ENCODE peak calls at places on chromosomes 16 and 17, in nine cellular contexts. C, F, I, L, M, D, B, H and N are unnamed samples.

GRCh38 chr17:7846765-7847661 is 7.9 kb upstream of the TMEM88 start:
- DNase-seq in C (no peak), D (no peak), F (no peak), I (no peak), L (no peak), B (no peak), M (no peak), H (no peak), N (no peak)

GRCh38 chr17:28133562-28133970 is 91.1 kb downstream of the NLK start:
- DNase-seq in H (no peak), F (no peak), D (no peak), L (no peak), C (no peak), I (no peak), M (no peak), B (peak), N (no peak)

GRCh38 chr17:33140413-33141099 is 148.9 kb downstream of the SPACA3 start:
- DNase-seq in I (no peak), L (no peak), C (no peak), H (no peak), F (no peak), D (no peak), M (no peak), B (no peak), N (no peak)

GRCh38 chr16:1428511-1428910 is 2.4 kb upstream of the PERCC1 start:
- DNase-seq in F (no peak), M (no peak), D (no peak), I (peak), L (peak), H (no peak), B (no peak), C (no peak), N (no peak)

GRCh38 chr17:82753201-82753464 is 1.3 kb downstream of the TBCD start:
- DNase-seq in M (no peak), I (no peak), C (no peak), D (no peak), L (no peak), B (no peak), H (no peak), F (no peak), N (no peak)

GRCh38 chr16:24289301-24289700 is 33.2 kb downstream of the CACNG3 start:
- DNase-seq in M (no peak), F (no peak), I (no peak), D (no peak), H (no peak), C (no peak), B (no peak), L (no peak), N (no peak)

GRCh38 chr17:80055597-80055996 is 19.2 kb downstream of the CCDC40 start:
- DNase-seq in D (no peak), I (no peak), M (no peak), B (no peak), C (no peak), H (no peak), L (no peak), F (no peak), N (no peak)

GRCh38 chr16:84267380-84267779 is 27.3 kb upstream of the WFDC1 start:
- DNase-seq in H (no peak), C (no peak), M (no peak), D (no peak), L (no peak), I (no peak), F (no peak), B (no peak), N (no peak)

GRCh38 chr17:77999413-78000173 is 41.1 kb downstream of the TNRC6C start:
- DNase-seq in D (no peak), H (no peak), B (no peak), F (no peak), C (no peak), L (no peak), M (no peak), I (no peak), N (no peak)

GRCh38 chr16:67150833-67151396 is at the start of gene B3GNT9:
- DNase-seq in I (no peak), H (no peak), M (no peak), C (no peak), F (no peak), D (peak), B (no peak), L (no peak), N (no peak)

GRCh38 chr17:56661906-56662305 is 68.4 kb downstream of the NOG start:
- DNase-seq in L (no peak), C (no peak), D (no peak), F (no peak), M (no peak), B (no peak), I (no peak), H (no peak), N (no peak)

GRCh38 chr16:57739756-57740422 is 4.3 kb downstream of the KATNB1 start:
- DNase-seq in C (no peak), I (no peak), D (no peak), B (no peak), L (no peak), F (no peak), H (no peak), M (no peak), N (no peak)

GRCh38 chr16:57682809-57683318 is 11.7 kb upstream of the DRC7 start:
- DNase-seq in B (no peak), I (no peak), L (no peak), D (no peak), H (no peak), C (no peak), F (no peak), M (no peak), N (no peak)

GRCh38 chr17:36761203-36761945 is 160.0 kb downstream of the MRM1 start:
- DNase-seq in I (no peak), M (no peak), B (no peak), L (no peak), H (no peak), D (no peak), F (no peak), C (no peak), N (no peak)